ENCODE peak calls at places on chromosomes 11 and 22, in five cellular contexts. O is A549, C is transverse colon, B is ovary, V is stomach. D is an unnamed sample.

GRCh38 chr11:19738124-19738523 is 25.5 kb downstream of the NAV2 start:
- DNase-seq in C (no peak), V (no peak), O (no peak), B (no peak), D (no peak)

GRCh38 chr11:57942808-57943207 is 80.9 kb upstream of the OR9Q1 start:
- DNase-seq in C (no peak), O (no peak), V (no peak), B (no peak), D (no peak)

GRCh38 chr11:3177931-3178330 is 12.8 kb upstream of the OSBPL5 start:
- DNase-seq in C (no peak), V (no peak), B (no peak), O (no peak), D (no peak)

GRCh38 chr11:35317253-35317652 is 102.1 kb downstream of the SLC1A2 start:
- DNase-seq in C (no peak), V (no peak), B (no peak), O (no peak), D (no peak)

GRCh38 chr11:12802418-12803085 is 128.3 kb downstream of the TEAD1 start:
- DNase-seq in B (peak), O (peak), C (peak), V (peak), D (no peak)

GRCh38 chr11:79050784-79051183 is 390.0 kb downstream of the TENM4 start:
- DNase-seq in B (peak), O (no peak), C (no peak), V (no peak), D (no peak)

GRCh38 chr11:70448983-70449567 is 50.7 kb downstream of the CTTN start:
- DNase-seq in B (no peak), C (no peak), V (no peak), O (peak), D (no peak)

GRCh38 chr11:35192347-35192746 is 53.4 kb downstream of the CD44 start:
- DNase-seq in C (peak), O (no peak), B (peak), V (no peak), D (no peak)

GRCh38 chr11:120871924-120872323 is 152.0 kb upstream of the TBCEL start:
- DNase-seq in C (no peak), V (no peak), O (no peak), B (no peak), D (no peak)

GRCh38 chr22:22446527-22446926 is 62.0 kb downstream of the ZNF280B start:
- DNase-seq in B (no peak), C (no peak), O (no peak), V (no peak), D (no peak)

GRCh38 chr11:46200537-46201281 is 76.8 kb upstream of the CREB3L1 start:
- DNase-seq in B (no peak), V (no peak), C (no peak), O (no peak), D (no peak)

GRCh38 chr11:60953781-60954180 is 1.8 kb upstream of the SLC15A3 start:
- DNase-seq in V (no peak), B (no peak), C (no peak), O (no peak), D (no peak)

GRCh38 chr11:94150056-94150455 is 21.4 kb downstream of the PANX1 start:
- DNase-seq in B (no peak), O (no peak), C (no peak), V (no peak), D (no peak)

GRCh38 chr11:65169164-65169641 is 830 bp upstream of the SPDYC start:
- DNase-seq in B (no peak), C (no peak), O (no peak), V (no peak), D (no peak)

GRCh38 chr22:46895753-46896152 is 133.3 kb downstream of the TBC1D22A start:
- DNase-seq in V (peak), O (no peak), C (no peak), B (no peak), D (no peak)

DNA sequence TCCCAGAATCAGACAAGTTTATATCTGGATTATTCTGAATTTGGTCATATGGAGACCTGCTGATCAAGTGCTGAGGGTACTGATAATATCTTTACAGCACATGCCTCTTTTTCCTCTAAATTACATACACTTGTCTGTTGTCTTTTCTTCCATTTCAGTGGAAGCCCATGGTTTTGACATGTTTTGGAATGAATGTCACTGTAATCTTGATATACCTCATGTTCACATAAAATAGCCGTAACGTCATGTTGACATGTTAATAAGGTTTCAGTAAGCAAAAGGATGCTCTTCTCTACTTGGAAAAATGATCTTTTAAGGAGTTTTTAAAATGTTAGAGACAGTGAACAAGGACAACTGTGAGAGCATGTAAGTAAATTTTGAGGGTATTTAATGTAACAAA is 55.9 kb downstream of the YAP1 start:
- DNase-seq in V (no peak), B (no peak), C (no peak), O (no peak), D (no peak)
- H3K27ac ChIP-seq in V (no peak), B (no peak), C (no peak), O (no peak), D (no peak)

DNA sequence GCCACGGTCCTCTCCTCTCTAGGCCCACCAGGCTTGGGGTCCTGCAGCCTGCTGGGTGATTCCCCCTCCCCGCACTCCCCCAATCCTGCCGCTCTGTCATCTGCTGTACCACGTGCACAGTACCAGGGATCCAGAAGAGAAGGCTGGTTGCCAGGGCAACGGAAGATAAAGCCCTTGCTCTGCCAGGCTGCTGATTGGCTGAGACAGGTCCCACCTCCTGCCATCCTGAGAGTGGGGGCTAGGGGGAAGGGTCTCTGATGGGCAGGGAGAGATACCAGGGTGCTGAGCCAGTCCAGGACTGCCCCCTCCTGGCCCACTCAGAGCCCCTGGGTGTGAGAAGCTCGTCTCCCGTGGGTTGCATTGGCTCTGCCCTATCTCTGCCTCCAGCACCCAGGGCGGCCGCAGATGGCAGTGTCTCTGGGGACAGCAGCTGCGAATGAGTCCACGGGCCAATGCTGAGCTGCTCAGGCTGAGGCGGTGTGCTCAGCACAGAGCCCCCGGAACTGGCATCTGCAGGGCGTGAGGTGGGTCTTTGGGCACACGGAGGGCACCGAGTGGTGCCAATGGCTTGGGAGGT is at the start of gene SMIM45:
- DNase-seq in V (no peak), O (no peak), C (no peak), B (no peak), D (no peak)
- TF ChIP-seq EP300 in V (no peak), O (no peak), C (no peak), B (no peak), D (no peak)

DNA sequence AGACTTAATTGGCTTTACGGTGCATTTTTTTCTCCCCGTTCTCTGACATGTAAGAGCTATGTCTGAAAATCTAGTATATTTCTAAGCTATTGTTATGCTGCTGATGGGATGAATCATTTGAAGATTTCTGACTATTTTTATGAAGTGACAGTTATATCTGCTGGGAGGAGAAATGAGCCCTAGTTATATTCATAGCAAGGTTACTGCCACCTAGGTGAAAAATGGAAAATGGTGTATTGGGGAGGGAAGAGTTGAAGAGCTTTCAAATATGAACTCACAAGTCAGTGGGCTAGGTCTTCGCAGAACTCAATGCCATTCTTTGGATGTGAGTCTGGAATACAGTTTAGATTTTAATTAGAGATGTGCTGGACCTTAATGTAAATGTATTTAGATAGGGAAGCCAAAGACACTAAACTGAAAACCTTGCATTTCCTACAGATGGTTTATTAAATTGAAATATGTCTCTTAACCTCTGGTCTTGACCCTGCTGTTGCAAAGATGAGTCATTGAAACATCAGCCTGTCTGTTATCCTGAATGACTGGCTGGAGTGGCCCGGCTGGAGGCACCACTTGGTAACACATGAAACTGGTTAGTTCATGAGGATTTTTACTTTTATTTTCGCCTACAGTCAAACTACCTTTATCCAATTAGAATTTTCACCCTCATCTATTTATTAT is 293.7 kb downstream of the DDX10 start:
- DNase-seq in C (no peak), B (no peak), O (peak), V (no peak), D (no peak)
- H3K27ac ChIP-seq in C (no peak), B (no peak), O (peak), V (no peak), D (no peak)

GRCh38 chr11:96389604-96390402 is at the start of the genes CCDC82 and JRKL:
- DNase-seq in C (peak), V (peak), B (peak), O (peak), D (peak)
- TF ChIP-seq EP300 in C (no peak), V (no peak), B (no peak), O (no peak), D (no peak)

D was measured in suprapubic skin.